ENCODE peak calls at places on chromosomes 4 and X, in ten cellular contexts. V is substantia nigra; Q is neural progenitor cell; F is SK-N-SH; G is head of caudate nucleus; C is HuH-7; E is activated CD8-positive, alpha-beta T cell treated with anti-CD3 and anti-CD28 coated beads for 36 hours; T is NB4; M is mesothelial cell of epicardium; X is stimulated activated CD4-positive, alpha-beta T cell treated with anti-CD3 and anti-CD28 coated beads, Interleukin-2, amount 100 ng/mL, for 24 hours. S is an unnamed sample.

GRCh38 chrX:40170830-40171512 is 73.2 kb upstream of the BCOR start:
- DNase-seq in M (no peak), T (peak), E (peak), F (no peak), V (no peak), G (no peak), X (no peak), C (no peak), Q (peak), S (no peak)

GRCh38 chrX:55818673-55819375 is 101.3 kb downstream of the RRAGB start:
- DNase-seq in E (no peak), Q (no peak), V (no peak), T (no peak), G (no peak), X (no peak), C (no peak), M (no peak), F (no peak), S (no peak)

GRCh38 chr4:825969-826330 is at the start of gene CPLX1:
- DNase-seq in C (peak), M (no peak), V (no peak), E (no peak), T (no peak), G (no peak), F (peak), X (peak), Q (peak), S (peak)

GRCh38 chr4:73589261-73589847 is 30.9 kb downstream of the RASSF6 start:
- DNase-seq in X (no peak), Q (no peak), C (no peak), T (no peak), F (no peak), M (no peak), G (no peak), V (no peak), E (no peak), S (no peak)

GRCh38 chrX:48617542-48618340 is 20.4 kb downstream of the WDR13 start:
- DNase-seq in C (no peak), E (no peak), M (no peak), X (no peak), V (no peak), G (no peak), T (peak), Q (no peak), F (no peak), S (no peak)

GRCh38 chrX:267771-268261 is 13.4 kb upstream of the PLCXD1 start:
- DNase-seq in M (no peak), V (no peak), T (no peak), G (no peak), X (no peak), Q (no peak), E (no peak), C (no peak), F (no peak), S (no peak)

GRCh38 chrX:134171661-134172587 is 65.1 kb upstream of the CCDC160 start:
- DNase-seq in Q (peak), G (peak), C (peak), T (no peak), V (peak), X (peak), M (no peak), E (peak), F (peak), S (no peak)

GRCh38 chr4:175346381-175346780 is 428.2 kb downstream of the ADAM29 start:
- DNase-seq in M (no peak), F (no peak), X (no peak), V (no peak), C (no peak), G (no peak), Q (no peak), T (no peak), E (no peak), S (no peak)

GRCh38 chr4:163048447-163048846 is 118.2 kb downstream of the NAF1 start:
- DNase-seq in C (peak), Q (peak), F (peak), X (peak), E (peak), V (no peak), M (no peak), G (no peak), T (peak), S (no peak)